ENCODE peak calls at places on chromosome 7, in ten cellular contexts. Z, P, W, B, N, X, J, E, D and U are unnamed samples.

GRCh38 chr7:47771301-47771989 is 176.8 kb downstream of the PKD1L1 start:
- DNase-seq in D (no peak), Z (no peak), P (peak), E (no peak), J (no peak), X (no peak), W (no peak), B (no peak), N (no peak), U (no peak)

GRCh38 chr7:131007439-131008330 is 273.7 kb upstream of the KLF14 start:
- DNase-seq in E (peak), D (no peak), W (peak), X (no peak), B (peak), N (no peak), P (peak), J (peak), Z (peak), U (peak)

GRCh38 chr7:154832557-154833138 is 170.3 kb downstream of the PAXIP1 start:
- DNase-seq in J (no peak), Z (peak), D (no peak), W (no peak), B (no peak), X (no peak), N (no peak), E (no peak), P (no peak), U (peak)

GRCh38 chr7:110557136-110557535 is 533.8 kb upstream of the LRRN3 start:
- DNase-seq in D (no peak), N (no peak), P (no peak), B (no peak), X (no peak), J (no peak), E (no peak), Z (no peak), W (no peak), U (no peak)

GRCh38 chr7:82188636-82189035 is 254.9 kb downstream of the CACNA2D1 start:
- DNase-seq in D (no peak), N (no peak), J (no peak), B (no peak), Z (no peak), P (no peak), E (no peak), W (no peak), X (no peak), U (no peak)

GRCh38 chr7:156143683-156144082 is 331.4 kb upstream of the SHH start:
- DNase-seq in Z (peak), E (no peak), B (no peak), N (no peak), J (no peak), P (no peak), D (no peak), W (no peak), X (no peak), U (no peak)

GRCh38 chr7:80905334-80905733 is 13.5 kb downstream of the SEMA3C start:
- DNase-seq in P (no peak), J (no peak), Z (no peak), W (no peak), X (no peak), E (no peak), N (no peak), B (no peak), D (no peak), U (no peak)

GRCh38 chr7:158662610-158663427 is 41.8 kb downstream of the NCAPG2 start:
- DNase-seq in X (no peak), J (no peak), P (no peak), W (no peak), B (no peak), E (no peak), Z (no peak), D (no peak), N (no peak), U (peak)

GRCh38 chr7:123675092-123675473 is 19.4 kb downstream of the LMOD2 start:
- DNase-seq in J (no peak), B (no peak), D (no peak), W (peak), Z (no peak), E (no peak), P (no peak), N (no peak), X (no peak), U (no peak)

GRCh38 chr7:83119002-83119358 is 43.7 kb downstream of the PCLO start:
- DNase-seq in W (no peak), B (no peak), E (no peak), J (no peak), Z (peak), P (no peak), D (no peak), N (no peak), X (no peak), U (no peak)

GRCh38 chr7:140230517-140230861 is 53.7 kb upstream of the KDM7A start:
- DNase-seq in E (peak), Z (peak), X (peak), W (no peak), D (no peak), N (no peak), B (no peak), P (no peak), J (no peak), U (peak)

GRCh38 chr7:95758187-95758586 is 14.2 kb upstream of the DYNC1I1 start:
- DNase-seq in D (no peak), W (no peak), E (no peak), J (no peak), P (no peak), N (no peak), B (no peak), Z (no peak), X (no peak), U (no peak)

GRCh38 chr7:66847879-66848810 is 72.9 kb upstream of the TMEM248 start:
- DNase-seq in W (peak), X (no peak), B (no peak), D (peak), Z (peak), E (no peak), P (peak), J (no peak), N (peak), U (no peak)

GRCh38 chr7:130972201-130972600 is 238.2 kb upstream of the KLF14 start:
- DNase-seq in N (no peak), B (no peak), W (no peak), E (no peak), Z (no peak), X (no peak), P (no peak), D (no peak), J (no peak), U (no peak)

GRCh38 chr7:1122832-1123501 is 35.1 kb downstream of the GPER1 start:
- DNase-seq in X (no peak), W (no peak), B (no peak), J (no peak), D (no peak), Z (no peak), E (no peak), P (no peak), N (no peak), U (no peak)

GRCh38 chr7:18570890-18571478 is 75.4 kb downstream of the HDAC9 start:
- DNase-seq in D (no peak), N (no peak), X (no peak), J (no peak), E (no peak), W (peak), Z (no peak), B (no peak), P (peak), U (no peak)

GRCh38 chr7:94056796-94057207 is 52.6 kb upstream of the BET1 start:
- DNase-seq in Z (peak), P (peak), J (no peak), N (peak), E (no peak), B (no peak), W (peak), D (peak), X (no peak), U (no peak)

GRCh38 chr7:111132833-111133232 is 41.9 kb downstream of the LRRN3 start:
- DNase-seq in D (no peak), N (no peak), E (no peak), X (no peak), W (peak), P (peak), B (no peak), Z (no peak), J (no peak), U (no peak)

GRCh38 chr7:65287023-65287422 is 86.6 kb upstream of the ZNF92 start:
- DNase-seq in J (no peak), Z (no peak), D (no peak), E (no peak), P (no peak), W (no peak), X (no peak), B (no peak), N (no peak), U (no peak)

GRCh38 chr7:130521552-130521951 is 29.7 kb downstream of the MEST start:
- DNase-seq in W (no peak), P (no peak), D (no peak), N (no peak), Z (no peak), B (no peak), J (no peak), E (no peak), X (no peak), U (no peak)

GRCh38 chr7:77532247-77532646 is 4.8 kb upstream of the PTPN12 start:
- DNase-seq in B (no peak), Z (no peak), E (no peak), P (no peak), X (no peak), J (no peak), N (no peak), D (no peak), W (no peak), U (no peak)

GRCh38 chr7:100053201-100053600 is 3.6 kb downstream of the ZSCAN21 start:
- DNase-seq in W (peak), J (no peak), Z (peak), D (no peak), E (no peak), X (no peak), P (peak), B (peak), N (peak), U (peak)

GRCh38 chr7:159066816-159067601 is 77.7 kb downstream of the VIPR2 start:
- DNase-seq in B (no peak), J (no peak), X (no peak), P (no peak), E (no peak), W (no peak), Z (no peak), D (no peak), N (no peak), U (no peak)

GRCh38 chr7:55163733-55164132 is 144.9 kb downstream of the EGFR start:
- DNase-seq in X (no peak), N (no peak), B (no peak), W (no peak), E (no peak), P (no peak), Z (no peak), D (no peak), J (no peak), U (no peak)

GRCh38 chr7:129069021-129069420 is 14.1 kb upstream of the TNPO3 start:
- DNase-seq in P (no peak), D (no peak), B (no peak), E (no peak), W (no peak), X (no peak), Z (no peak), J (no peak), N (no peak), U (no peak)

DNA sequence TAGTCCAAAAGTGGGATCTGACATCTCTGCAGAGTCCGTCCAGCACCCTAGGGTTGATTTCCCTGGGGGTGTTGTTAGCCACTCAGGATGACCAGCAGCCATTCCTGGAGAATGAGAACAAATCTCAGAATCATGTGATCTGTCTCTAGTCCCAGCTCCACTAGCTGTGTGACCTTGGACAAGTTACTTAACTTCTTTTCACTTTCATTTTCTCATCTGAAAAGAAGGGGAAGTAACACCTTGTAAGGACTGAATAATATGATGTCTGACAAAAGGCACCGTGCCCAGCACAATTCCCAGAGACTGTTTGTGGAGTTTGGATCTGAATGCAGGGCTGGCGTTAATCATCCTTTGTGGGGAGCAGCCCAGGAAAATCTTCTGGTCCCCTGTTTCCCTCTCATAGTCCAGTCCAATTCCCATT is 44.2 kb downstream of the MTURN start:
- DNase-seq in N (no peak), E (no peak), B (peak), P (no peak), W (no peak), D (no peak), Z (no peak), X (no peak), J (no peak), U (no peak)
- H3K4me3 ChIP-seq in N (no peak), E (no peak), B (no peak), P (no peak), W (no peak), D (no peak), Z (no peak), X (no peak), J (no peak), U (no peak)

DNA sequence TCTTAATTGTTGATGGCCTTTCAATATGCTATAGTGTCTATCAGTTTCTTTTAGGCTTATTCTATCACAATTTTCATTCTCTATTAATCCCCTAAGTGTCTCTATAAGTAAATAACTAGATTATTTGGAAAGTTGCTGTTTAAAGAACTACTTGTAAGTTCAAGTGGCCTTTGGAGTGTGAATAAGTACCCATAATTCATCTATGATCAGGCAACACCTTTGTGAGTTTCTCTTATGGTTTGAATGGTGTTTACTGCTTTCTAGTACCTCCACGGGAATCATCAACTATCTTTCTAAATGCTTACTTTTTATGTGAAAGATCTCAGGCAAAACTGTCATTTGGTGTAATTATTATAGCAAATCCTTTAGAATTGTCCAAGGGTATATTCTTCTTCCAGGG is 166.7 kb downstream of the POU6F2 start:
- DNase-seq in B (no peak), J (no peak), Z (no peak), E (no peak), W (no peak), D (no peak), X (no peak), P (no peak), N (no peak), U (no peak)
- H3K4me3 ChIP-seq in B (no peak), J (no peak), Z (no peak), E (no peak), W (no peak), D (no peak), X (no peak), P (no peak), N (no peak), U (no peak)

DNA sequence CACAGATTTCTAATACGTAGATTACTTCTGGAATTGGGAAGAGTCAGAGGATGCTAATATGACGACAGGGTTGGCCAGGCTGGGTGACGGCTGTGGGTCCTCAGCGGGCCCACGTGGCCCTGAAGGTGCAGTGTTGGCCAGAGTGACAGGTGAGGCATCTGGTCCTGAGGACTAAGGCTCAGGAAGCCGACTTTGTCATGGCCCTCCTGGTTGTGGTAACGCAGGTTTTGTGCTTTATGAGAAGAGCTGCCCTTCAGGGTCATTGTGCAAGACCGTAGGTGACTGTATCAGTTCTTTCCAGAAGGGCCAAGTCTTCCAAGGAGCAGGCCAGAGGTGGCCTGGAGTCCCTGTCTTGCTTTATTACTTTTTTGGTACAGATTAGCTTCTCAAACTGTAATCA is 2.5 kb downstream of the EIF3B start:
- DNase-seq in N (no peak), Z (no peak), E (peak), P (no peak), B (no peak), X (no peak), D (no peak), J (no peak), W (peak), U (no peak)
- H3K4me3 ChIP-seq in N (peak), Z (peak), E (no peak), P (no peak), B (no peak), X (no peak), D (no peak), J (no peak), W (peak), U (peak)

GRCh38 chr7:108456845-108457540 is 757 bp upstream of the NRCAM start:
- DNase-seq in P (no peak), X (no peak), N (no peak), W (no peak), D (no peak), J (no peak), Z (peak), B (no peak), E (no peak), U (no peak)

GRCh38 chr7:108454674-108455523 is 1.3 kb downstream of the NRCAM start:
- DNase-seq in Z (peak), D (no peak), X (no peak), W (peak), B (peak), E (no peak), P (peak), N (no peak), J (no peak), U (no peak)

GRCh38 chr7:108455524-108455832 is 758 bp downstream of the NRCAM start:
- DNase-seq in N (no peak), X (no peak), D (no peak), E (no peak), Z (no peak), P (no peak), J (no peak), B (no peak), W (no peak), U (no peak)

GRCh38 chr7:108454317-108454673 is 1.9 kb downstream of the NRCAM start:
- DNase-seq in J (no peak), N (no peak), Z (no peak), E (no peak), W (no peak), B (no peak), P (no peak), X (no peak), D (no peak), U (no peak)

GRCh38 chr7:108455833-108456677 is at the start of gene NRCAM:
- DNase-seq in P (peak), J (no peak), E (peak), Z (peak), X (peak), B (peak), W (peak), D (no peak), N (no peak), U (peak)
- H3K4me3 ChIP-seq in P (peak), J (peak), E (peak), Z (peak), X (peak), B (peak), W (peak), D (peak), N (peak), U (peak)